ENCODE peak calls at places on chromosomes 13 and 19, in five cellular contexts. One of them, this sample, is unnamed.

GRCh38 chr19:8484331-8484894 is 18.0 kb downstream of the PRAM1 start:
- DNase-seq in GM12878: no peak
- DNase-seq in A549: no peak
- DNase-seq in transverse colon: peak; percentile 56
- DNase-seq in sigmoid colon: no peak
- DNase-seq in this sample: peak; percentile 40

GRCh38 chr13:40060318-40061007 is 405.0 kb downstream of the COG6 start:
- DNase-seq in GM12878: peak; percentile 97
- DNase-seq in A549: no peak
- DNase-seq in transverse colon: no peak
- DNase-seq in sigmoid colon: peak; percentile 70
- DNase-seq in this sample: peak; percentile 49

GRCh38 chr13:28494861-28495585 is at the start of gene FLT1:
- DNase-seq in GM12878: no peak
- DNase-seq in A549: no peak
- DNase-seq in transverse colon: no peak
- DNase-seq in sigmoid colon: no peak
- DNase-seq in this sample: no peak

GRCh38 chr19:34356875-34357274 is 8.1 kb upstream of the GPI start:
- DNase-seq in GM12878: no peak
- DNase-seq in A549: no peak
- DNase-seq in transverse colon: no peak
- DNase-seq in sigmoid colon: no peak
- DNase-seq in this sample: no peak

GRCh38 chr19:30498707-30499106 is 126.5 kb downstream of the ZNF536 start:
- DNase-seq in GM12878: no peak
- DNase-seq in A549: no peak
- DNase-seq in transverse colon: no peak
- DNase-seq in sigmoid colon: no peak
- DNase-seq in this sample: no peak

GRCh38 chr19:4972509-4973230 is 3.8 kb downstream of the KDM4B start:
- DNase-seq in GM12878: no peak
- DNase-seq in A549: no peak
- DNase-seq in transverse colon: no peak
- DNase-seq in sigmoid colon: no peak
- DNase-seq in this sample: no peak

GRCh38 chr19:17532557-17532956 is 21.1 kb downstream of the PGLS start:
- DNase-seq in GM12878: no peak
- DNase-seq in A549: no peak
- DNase-seq in transverse colon: no peak
- DNase-seq in sigmoid colon: no peak
- DNase-seq in this sample: no peak

GRCh38 chr19:37468961-37469777 is at the start of gene ZNF570:
- DNase-seq in GM12878: peak; percentile 44
- DNase-seq in A549: peak; percentile 72
- DNase-seq in transverse colon: peak; percentile 91
- DNase-seq in sigmoid colon: peak; percentile 93
- DNase-seq in this sample: peak; percentile 86

GRCh38 chr13:41061914-41062837 is 867 bp downstream of the WBP4 start:
- DNase-seq in GM12878: no peak
- DNase-seq in A549: peak; percentile 36
- DNase-seq in transverse colon: no peak
- DNase-seq in sigmoid colon: no peak
- DNase-seq in this sample: peak; percentile 19

GRCh38 chr13:41059896-41060722 is 1.2 kb upstream of the WBP4 start:
- DNase-seq in GM12878: peak; percentile 51
- DNase-seq in A549: peak; percentile 53
- DNase-seq in transverse colon: peak; percentile 94
- DNase-seq in sigmoid colon: peak; percentile 96
- DNase-seq in this sample: peak; percentile 76

GRCh38 chr13:41060723-41061074 is 610 bp upstream of the WBP4 start:
- DNase-seq in GM12878: peak; percentile 73
- DNase-seq in A549: peak; percentile 12
- DNase-seq in transverse colon: peak; percentile 81
- DNase-seq in sigmoid colon: peak; percentile 90
- DNase-seq in this sample: peak; percentile 83

GRCh38 chr13:41059466-41059865 is 1.8 kb upstream of the WBP4 start:
- DNase-seq in GM12878: no peak
- DNase-seq in A549: no peak
- DNase-seq in transverse colon: no peak
- DNase-seq in sigmoid colon: no peak
- DNase-seq in this sample: no peak

GRCh38 chr13:41061075-41061913 is at the start of gene WBP4:
- DNase-seq in GM12878: peak; percentile 82
- DNase-seq in A549: peak; percentile 75
- DNase-seq in transverse colon: peak; percentile 95
- DNase-seq in sigmoid colon: peak; percentile 97
- DNase-seq in this sample: peak; percentile 86
- TF ChIP-seq EP300 in GM12878: peak; percentile 34
- TF ChIP-seq EP300 in A549: no peak
- TF ChIP-seq EP300 in transverse colon: peak; percentile 49
- TF ChIP-seq EP300 in sigmoid colon: no peak
- TF ChIP-seq EP300 in this sample: peak; percentile 97

GRCh38 chr19:21149877-21150276 is 8.0 kb downstream of the ZNF431 start:
- DNase-seq in GM12878: no peak
- DNase-seq in A549: no peak
- DNase-seq in transverse colon: no peak
- DNase-seq in sigmoid colon: no peak
- DNase-seq in this sample: no peak
- TF ChIP-seq CTCF in GM12878: no peak
- TF ChIP-seq CTCF in A549: no peak
- TF ChIP-seq CTCF in transverse colon: no peak
- TF ChIP-seq CTCF in sigmoid colon: no peak
- TF ChIP-seq CTCF in this sample: no peak

GRCh38 chr19:43913383-43913782 is 21.7 kb downstream of the ZNF45 start:
- DNase-seq in GM12878: no peak
- DNase-seq in A549: no peak
- DNase-seq in transverse colon: no peak
- DNase-seq in sigmoid colon: no peak
- DNase-seq in this sample: no peak
- H3K9me3 ChIP-seq in GM12878: peaks cover 29% of the 10 kb centered on the region
- H3K9me3 ChIP-seq in A549: peaks cover 99% of the 10 kb centered on the region
- H3K9me3 ChIP-seq in transverse colon: peaks cover 99% of the 10 kb centered on the region
- H3K9me3 ChIP-seq in sigmoid colon: peaks cover 81% of the 10 kb centered on the region
- H3K9me3 ChIP-seq in this sample: no peaks in the 10 kb centered on the region

GRCh38 chr19:2488942-2489731 is 13.2 kb downstream of the GADD45B start:
- DNase-seq in GM12878: no peak
- DNase-seq in A549: no peak
- DNase-seq in transverse colon: peak; percentile 73
- DNase-seq in sigmoid colon: no peak
- DNase-seq in this sample: no peak

GRCh38 chr19:2488405-2488941 is 12.5 kb downstream of the GADD45B start:
- DNase-seq in GM12878: no peak
- DNase-seq in A549: no peak
- DNase-seq in transverse colon: peak; percentile 73
- DNase-seq in sigmoid colon: no peak
- DNase-seq in this sample: no peak

GRCh38 chr19:2490659-2491058 is 14.7 kb downstream of the GADD45B start:
- DNase-seq in GM12878: no peak
- DNase-seq in A549: no peak
- DNase-seq in transverse colon: no peak
- DNase-seq in sigmoid colon: no peak
- DNase-seq in this sample: no peak

GRCh38 chr19:2492870-2493269 is 16.9 kb downstream of the GADD45B start:
- DNase-seq in GM12878: no peak
- DNase-seq in A549: no peak
- DNase-seq in transverse colon: no peak
- DNase-seq in sigmoid colon: no peak
- DNase-seq in this sample: no peak

DNA sequence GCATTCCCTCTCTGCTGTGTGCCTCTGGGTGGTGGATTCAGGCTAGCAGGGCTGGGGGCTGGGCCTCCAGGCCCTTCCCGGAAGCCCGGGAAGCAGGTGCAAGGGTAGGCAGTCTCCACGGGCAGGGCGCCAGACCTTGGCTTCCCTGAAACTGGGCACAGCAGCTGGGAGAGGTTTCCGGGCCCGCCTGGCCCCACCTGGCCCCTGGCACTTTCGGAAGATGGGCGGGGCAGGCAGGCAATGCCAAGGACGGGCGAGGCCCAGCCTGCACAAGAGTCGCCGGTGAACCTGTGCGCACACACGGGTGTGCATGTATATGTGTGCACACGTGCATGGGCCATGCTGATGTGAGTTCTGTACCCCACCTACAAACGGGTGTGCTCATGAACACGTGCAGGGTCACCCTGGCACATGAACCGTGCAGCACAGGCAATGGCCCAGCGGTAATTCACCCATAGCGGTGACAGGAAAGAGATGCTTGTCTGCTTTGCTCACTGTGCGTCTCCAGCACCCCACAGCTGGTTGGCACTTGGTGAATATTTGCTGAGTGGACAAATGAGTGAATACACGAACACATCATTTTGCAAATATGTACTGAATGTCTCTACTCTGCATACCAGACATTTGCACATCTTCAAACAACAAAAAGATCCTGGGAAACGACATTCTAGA is 15.3 kb downstream of the GADD45B start:
- DNase-seq in GM12878: no peak
- DNase-seq in A549: no peak
- DNase-seq in transverse colon: peak; percentile 96
- DNase-seq in sigmoid colon: no peak
- DNase-seq in this sample: no peak
- TF ChIP-seq EP300 in GM12878: no peak
- TF ChIP-seq EP300 in A549: peak; percentile 53
- TF ChIP-seq EP300 in transverse colon: peak; percentile 67
- TF ChIP-seq EP300 in sigmoid colon: no peak
- TF ChIP-seq EP300 in this sample: no peak

This sample was measured in tibial nerve.